ENCODE peak calls at places on chromosomes 7 and 10, in four cellular contexts. X is aorta, T is body of pancreas, U is nucleus accumbens. B is an unnamed sample.

GRCh38 chr10:103836273-103836672 is 19.1 kb downstream of the SH3PXD2A start:
- DNase-seq in U (no peak), X (no peak), T (no peak), B (no peak)

GRCh38 chr10:24240001-24240751 is 31.2 kb downstream of the KIAA1217 start:
- DNase-seq in X (no peak), T (no peak), U (no peak), B (no peak)

GRCh38 chr7:92360387-92360786 is 86.9 kb upstream of the GATAD1 start:
- DNase-seq in X (no peak), T (no peak), U (no peak), B (no peak)

GRCh38 chr7:132200141-132200540 is 376.1 kb downstream of the PLXNA4 start:
- DNase-seq in T (no peak), X (no peak), U (no peak), B (no peak)

GRCh38 chr10:29469481-29470354 is 165.1 kb downstream of the SVIL start:
- DNase-seq in X (no peak), U (no peak), T (peak), B (no peak)

GRCh38 chr7:78018541-78019456 is 220.2 kb downstream of the PHTF2 start:
- DNase-seq in T (peak), U (no peak), X (peak), B (peak)

GRCh38 chr7:66627151-66627681 is 1.5 kb upstream of the KCTD7 start:
- DNase-seq in X (peak), T (peak), U (no peak), B (peak)

GRCh38 chr7:148982596-148983219 is 45.6 kb downstream of the PDIA4 start:
- DNase-seq in U (no peak), T (peak), X (no peak), B (no peak)

GRCh38 chr7:28483868-28484267 is 71.5 kb downstream of the CREB5 start:
- DNase-seq in X (no peak), T (no peak), U (no peak), B (no peak)

GRCh38 chr7:101308245-101309085 is 13.1 kb downstream of the IFT22 start:
- DNase-seq in U (no peak), T (peak), X (no peak), B (no peak)

GRCh38 chr10:25180801-25181200 is 6.0 kb downstream of the GPR158 start:
- DNase-seq in U (no peak), X (no peak), T (no peak), B (no peak)

GRCh38 chr7:132511921-132512320 is 64.3 kb downstream of the PLXNA4 start:
- DNase-seq in U (no peak), T (no peak), X (no peak), B (no peak)

GRCh38 chr10:6667679-6668270 is 87.7 kb upstream of the PRKCQ start:
- DNase-seq in X (no peak), T (peak), U (no peak), B (no peak)

GRCh38 chr7:90838799-90839198 is 242.7 kb downstream of the CDK14 start:
- DNase-seq in X (no peak), T (no peak), U (no peak), B (no peak)

GRCh38 chr7:92325850-92326249 is 80.1 kb downstream of the ANKIB1 start:
- DNase-seq in U (no peak), T (no peak), X (no peak), B (no peak)

GRCh38 chr10:11403116-11403515 is 208.3 kb downstream of the USP6NL start:
- DNase-seq in U (no peak), T (no peak), X (no peak), B (no peak)

GRCh38 chr10:12255048-12255447 is 59.1 kb downstream of the CDC123 start:
- DNase-seq in T (no peak), U (no peak), X (no peak), B (no peak)

GRCh38 chr7:98681951-98682350 is 64.9 kb downstream of the NPTX2 start:
- DNase-seq in T (no peak), X (no peak), U (no peak), B (no peak)

GRCh38 chr7:64999165-65000004 is 7.1 kb downstream of the ERV3-1 start:
- DNase-seq in X (no peak), T (peak), U (no peak), B (no peak)

GRCh38 chr7:106870983-106871410 is 5.9 kb downstream of the PIK3CG start:
- DNase-seq in T (no peak), U (no peak), X (no peak), B (no peak)

GRCh38 chr10:75664968-75665367 is 233.5 kb downstream of the LRMDA start:
- DNase-seq in T (no peak), X (no peak), U (no peak), B (no peak)

GRCh38 chr10:70619271-70620019 is 16.9 kb upstream of the PRF1 start:
- DNase-seq in X (no peak), U (no peak), T (no peak), B (no peak)

GRCh38 chr7:94698275-94698674 is 42.3 kb upstream of the SGCE start:
- DNase-seq in U (no peak), T (no peak), X (no peak), B (no peak)

GRCh38 chr7:31096882-31097258 is 44.8 kb downstream of the ADCYAP1R1 start:
- DNase-seq in X (no peak), U (no peak), T (no peak), B (no peak)

GRCh38 chr10:47027108-47027811 is 116.0 kb downstream of the PTPN20 start:
- DNase-seq in T (no peak), U (no peak), X (no peak), B (no peak)

GRCh38 chr10:87671416-87671815 is 11.7 kb downstream of the PAPSS2 start:
- DNase-seq in U (no peak), T (no peak), X (no peak), B (no peak)

GRCh38 chr10:80498833-80499671 is 38.6 kb upstream of the SH2D4B start:
- DNase-seq in T (peak), U (peak), X (peak), B (peak)

GRCh38 chr7:151310578-151310977 is 31.0 kb upstream of the NUB1 start:
- DNase-seq in T (peak), U (no peak), X (no peak), B (no peak)

GRCh38 chr7:117152213-117153007 is 170.4 kb downstream of the WNT2 start:
- DNase-seq in U (no peak), X (no peak), T (no peak), B (no peak)

GRCh38 chr7:79880312-79880711 is 254.3 kb upstream of the GNAI1 start:
- DNase-seq in T (no peak), U (no peak), X (no peak), B (no peak)

GRCh38 chr7:130420943-130421578 is 19.8 kb downstream of the CEP41 start:
- DNase-seq in X (no peak), U (no peak), T (no peak), B (no peak)

GRCh38 chr10:131868436-131868835 is 32.4 kb upstream of the PPP2R2D start:
- DNase-seq in U (no peak), T (no peak), X (no peak), B (no peak)

GRCh38 chr10:86649471-86650150 is 4.7 kb upstream of the OPN4 start:
- DNase-seq in X (no peak), U (no peak), T (no peak), B (no peak)

GRCh38 chr10:8056891-8057331 is 2.4 kb downstream of the GATA3 start:
- DNase-seq in U (no peak), X (no peak), T (no peak), B (no peak)

GRCh38 chr7:72924417-72924747 is 513 bp upstream of the POM121 start:
- DNase-seq in T (no peak), U (no peak), X (no peak), B (no peak)

GRCh38 chr7:29623976-29624375 is 60.3 kb downstream of the PRR15 start:
- DNase-seq in X (no peak), T (no peak), U (no peak), B (no peak)

GRCh38 chr10:27716521-27716920 is 29.1 kb downstream of the MKX start:
- DNase-seq in T (no peak), X (no peak), U (no peak), B (no peak)

GRCh38 chr10:33336606-33337334 is 2.3 kb upstream of the NRP1 start:
- DNase-seq in X (peak), T (peak), U (no peak), B (no peak)

B was measured in tibial nerve.